ENCODE peak calls at places on chromosomes 5 and 9, in nine cellular contexts. One of them, this sample, is unnamed.

GRCh38 chr5:61999371-61999770 is 306.6 kb upstream of the KIF2A start:
- DNase-seq in colonic mucosa: no peak
- DNase-seq in cardiac fibroblast: no peak
- DNase-seq in activated CD8-positive, alpha-beta T cell treated with anti-CD3 and anti-CD28 coated beads for 36 hours: no peak
- DNase-seq in astrocyte of the spinal cord: no peak
- DNase-seq in GM10248: no peak
- DNase-seq in choroid plexus epithelial cell: no peak
- DNase-seq in CD4-positive, alpha-beta T cell: no peak
- DNase-seq in pancreas: no peak
- DNase-seq in this sample: no peak

GRCh38 chr9:136930014-136930413 is 14.5 kb downstream of the FBXW5 start:
- DNase-seq in activated CD8-positive, alpha-beta T cell treated with anti-CD3 and anti-CD28 coated beads for 36 hours: no peak
- DNase-seq in astrocyte of the spinal cord: no peak
- DNase-seq in cardiac fibroblast: no peak
- DNase-seq in colonic mucosa: no peak
- DNase-seq in GM10248: no peak
- DNase-seq in pancreas: no peak
- DNase-seq in choroid plexus epithelial cell: no peak
- DNase-seq in CD4-positive, alpha-beta T cell: no peak
- DNase-seq in this sample: no peak

GRCh38 chr5:55994502-55994997 is at the start of gene IL6ST:
- DNase-seq in activated CD8-positive, alpha-beta T cell treated with anti-CD3 and anti-CD28 coated beads for 36 hours: peak; percentile 55
- DNase-seq in pancreas: no peak
- DNase-seq in GM10248: no peak
- DNase-seq in CD4-positive, alpha-beta T cell: peak; percentile 36
- DNase-seq in cardiac fibroblast: peak; percentile 93
- DNase-seq in colonic mucosa: peak; percentile 69
- DNase-seq in astrocyte of the spinal cord: peak; percentile 56
- DNase-seq in choroid plexus epithelial cell: peak; percentile 78
- DNase-seq in this sample: peak; percentile 60

GRCh38 chr9:88590558-88591146 is 55.7 kb downstream of the NXNL2 start:
- DNase-seq in cardiac fibroblast: no peak
- DNase-seq in pancreas: no peak
- DNase-seq in colonic mucosa: no peak
- DNase-seq in GM10248: no peak
- DNase-seq in activated CD8-positive, alpha-beta T cell treated with anti-CD3 and anti-CD28 coated beads for 36 hours: peak; percentile 28
- DNase-seq in choroid plexus epithelial cell: no peak
- DNase-seq in astrocyte of the spinal cord: no peak
- DNase-seq in CD4-positive, alpha-beta T cell: no peak
- DNase-seq in this sample: no peak

GRCh38 chr9:96450613-96451544 is 910 bp downstream of the HABP4 start:
- DNase-seq in activated CD8-positive, alpha-beta T cell treated with anti-CD3 and anti-CD28 coated beads for 36 hours: peak; percentile 55
- DNase-seq in colonic mucosa: peak; percentile 37
- DNase-seq in cardiac fibroblast: peak; percentile 33
- DNase-seq in CD4-positive, alpha-beta T cell: peak; percentile 40
- DNase-seq in astrocyte of the spinal cord: peak; percentile 50
- DNase-seq in pancreas: peak; percentile 77
- DNase-seq in GM10248: peak; percentile 33
- DNase-seq in choroid plexus epithelial cell: peak; percentile 80
- DNase-seq in this sample: no peak

GRCh38 chr5:126864042-126864688 is 87.2 kb downstream of the LMNB1 start:
- DNase-seq in GM10248: no peak
- DNase-seq in activated CD8-positive, alpha-beta T cell treated with anti-CD3 and anti-CD28 coated beads for 36 hours: no peak
- DNase-seq in cardiac fibroblast: no peak
- DNase-seq in pancreas: no peak
- DNase-seq in colonic mucosa: no peak
- DNase-seq in astrocyte of the spinal cord: no peak
- DNase-seq in CD4-positive, alpha-beta T cell: no peak
- DNase-seq in choroid plexus epithelial cell: no peak
- DNase-seq in this sample: no peak

GRCh38 chr9:135530146-135530545 is 8.9 kb downstream of the LCN1 start:
- DNase-seq in pancreas: no peak
- DNase-seq in GM10248: no peak
- DNase-seq in activated CD8-positive, alpha-beta T cell treated with anti-CD3 and anti-CD28 coated beads for 36 hours: no peak
- DNase-seq in astrocyte of the spinal cord: no peak
- DNase-seq in choroid plexus epithelial cell: no peak
- DNase-seq in CD4-positive, alpha-beta T cell: no peak
- DNase-seq in cardiac fibroblast: no peak
- DNase-seq in colonic mucosa: no peak
- DNase-seq in this sample: no peak

GRCh38 chr5:67026278-67026677 is 170.3 kb downstream of the CD180 start:
- DNase-seq in activated CD8-positive, alpha-beta T cell treated with anti-CD3 and anti-CD28 coated beads for 36 hours: no peak
- DNase-seq in pancreas: no peak
- DNase-seq in GM10248: no peak
- DNase-seq in CD4-positive, alpha-beta T cell: no peak
- DNase-seq in cardiac fibroblast: no peak
- DNase-seq in choroid plexus epithelial cell: no peak
- DNase-seq in colonic mucosa: no peak
- DNase-seq in astrocyte of the spinal cord: no peak
- DNase-seq in this sample: no peak

GRCh38 chr5:98770911-98771322 is 2.5 kb upstream of the RGMB start:
- DNase-seq in cardiac fibroblast: peak; percentile 36
- DNase-seq in pancreas: no peak
- DNase-seq in colonic mucosa: no peak
- DNase-seq in GM10248: peak; percentile 34
- DNase-seq in activated CD8-positive, alpha-beta T cell treated with anti-CD3 and anti-CD28 coated beads for 36 hours: no peak
- DNase-seq in CD4-positive, alpha-beta T cell: no peak
- DNase-seq in choroid plexus epithelial cell: peak; percentile 53
- DNase-seq in astrocyte of the spinal cord: peak; percentile 73
- DNase-seq in this sample: no peak

GRCh38 chr5:67010684-67011409 is 185.8 kb downstream of the CD180 start:
- DNase-seq in cardiac fibroblast: peak; percentile 51
- DNase-seq in colonic mucosa: no peak
- DNase-seq in GM10248: no peak
- DNase-seq in astrocyte of the spinal cord: peak; percentile 87
- DNase-seq in pancreas: no peak
- DNase-seq in choroid plexus epithelial cell: no peak
- DNase-seq in activated CD8-positive, alpha-beta T cell treated with anti-CD3 and anti-CD28 coated beads for 36 hours: no peak
- DNase-seq in CD4-positive, alpha-beta T cell: no peak
- DNase-seq in this sample: peak; percentile 52

GRCh38 chr5:61299254-61299653 is 32.8 kb upstream of the ZSWIM6 start:
- DNase-seq in astrocyte of the spinal cord: peak; percentile 48
- DNase-seq in cardiac fibroblast: peak; percentile 52
- DNase-seq in activated CD8-positive, alpha-beta T cell treated with anti-CD3 and anti-CD28 coated beads for 36 hours: no peak
- DNase-seq in GM10248: no peak
- DNase-seq in colonic mucosa: no peak
- DNase-seq in pancreas: no peak
- DNase-seq in CD4-positive, alpha-beta T cell: no peak
- DNase-seq in choroid plexus epithelial cell: no peak
- DNase-seq in this sample: no peak

GRCh38 chr9:77498891-77499290 is 149.2 kb downstream of the GNA14 start:
- DNase-seq in pancreas: no peak
- DNase-seq in CD4-positive, alpha-beta T cell: no peak
- DNase-seq in astrocyte of the spinal cord: no peak
- DNase-seq in GM10248: no peak
- DNase-seq in colonic mucosa: no peak
- DNase-seq in activated CD8-positive, alpha-beta T cell treated with anti-CD3 and anti-CD28 coated beads for 36 hours: no peak
- DNase-seq in choroid plexus epithelial cell: no peak
- DNase-seq in cardiac fibroblast: peak; percentile 86
- DNase-seq in this sample: no peak

GRCh38 chr5:89471115-89471514 is 588.1 kb upstream of the MEF2C start:
- DNase-seq in astrocyte of the spinal cord: no peak
- DNase-seq in choroid plexus epithelial cell: no peak
- DNase-seq in pancreas: no peak
- DNase-seq in activated CD8-positive, alpha-beta T cell treated with anti-CD3 and anti-CD28 coated beads for 36 hours: no peak
- DNase-seq in cardiac fibroblast: no peak
- DNase-seq in CD4-positive, alpha-beta T cell: no peak
- DNase-seq in colonic mucosa: no peak
- DNase-seq in GM10248: no peak
- DNase-seq in this sample: no peak

GRCh38 chr5:41649659-41650058 is 139.3 kb upstream of the PLCXD3 start:
- DNase-seq in activated CD8-positive, alpha-beta T cell treated with anti-CD3 and anti-CD28 coated beads for 36 hours: no peak
- DNase-seq in colonic mucosa: no peak
- DNase-seq in astrocyte of the spinal cord: peak; percentile 87
- DNase-seq in pancreas: no peak
- DNase-seq in cardiac fibroblast: peak; percentile 43
- DNase-seq in GM10248: no peak
- DNase-seq in choroid plexus epithelial cell: peak; percentile 64
- DNase-seq in CD4-positive, alpha-beta T cell: no peak
- DNase-seq in this sample: peak; percentile 39

GRCh38 chr5:157518963-157519362 is 56.6 kb downstream of the ADAM19 start:
- DNase-seq in activated CD8-positive, alpha-beta T cell treated with anti-CD3 and anti-CD28 coated beads for 36 hours: peak; percentile 58
- DNase-seq in pancreas: no peak
- DNase-seq in choroid plexus epithelial cell: no peak
- DNase-seq in cardiac fibroblast: no peak
- DNase-seq in astrocyte of the spinal cord: no peak
- DNase-seq in CD4-positive, alpha-beta T cell: no peak
- DNase-seq in GM10248: peak; percentile 63
- DNase-seq in colonic mucosa: no peak
- DNase-seq in this sample: no peak

GRCh38 chr5:179762079-179762780 is 29.6 kb downstream of the MAML1 start:
- DNase-seq in cardiac fibroblast: peak; percentile 26
- DNase-seq in pancreas: no peak
- DNase-seq in CD4-positive, alpha-beta T cell: peak; percentile 10
- DNase-seq in colonic mucosa: peak; percentile 32
- DNase-seq in activated CD8-positive, alpha-beta T cell treated with anti-CD3 and anti-CD28 coated beads for 36 hours: peak; percentile 50
- DNase-seq in astrocyte of the spinal cord: no peak
- DNase-seq in choroid plexus epithelial cell: peak; percentile 40
- DNase-seq in GM10248: peak; percentile 48
- DNase-seq in this sample: peak; percentile 61

GRCh38 chr9:23842531-23843129 is 16.6 kb upstream of the ELAVL2 start:
- DNase-seq in astrocyte of the spinal cord: no peak
- DNase-seq in choroid plexus epithelial cell: no peak
- DNase-seq in cardiac fibroblast: no peak
- DNase-seq in activated CD8-positive, alpha-beta T cell treated with anti-CD3 and anti-CD28 coated beads for 36 hours: no peak
- DNase-seq in CD4-positive, alpha-beta T cell: no peak
- DNase-seq in GM10248: no peak
- DNase-seq in colonic mucosa: no peak
- DNase-seq in pancreas: no peak
- DNase-seq in this sample: no peak
- TF ChIP-seq CTCF in astrocyte of the spinal cord: peak; percentile 5
- TF ChIP-seq CTCF in choroid plexus epithelial cell: no peak
- TF ChIP-seq CTCF in cardiac fibroblast: no peak
- TF ChIP-seq CTCF in activated CD8-positive, alpha-beta T cell treated with anti-CD3 and anti-CD28 coated beads for 36 hours: no peak
- TF ChIP-seq CTCF in CD4-positive, alpha-beta T cell: no peak
- TF ChIP-seq CTCF in GM10248: no peak
- TF ChIP-seq CTCF in colonic mucosa: no peak
- TF ChIP-seq CTCF in pancreas: no peak
- TF ChIP-seq CTCF in this sample: no peak

DNA sequence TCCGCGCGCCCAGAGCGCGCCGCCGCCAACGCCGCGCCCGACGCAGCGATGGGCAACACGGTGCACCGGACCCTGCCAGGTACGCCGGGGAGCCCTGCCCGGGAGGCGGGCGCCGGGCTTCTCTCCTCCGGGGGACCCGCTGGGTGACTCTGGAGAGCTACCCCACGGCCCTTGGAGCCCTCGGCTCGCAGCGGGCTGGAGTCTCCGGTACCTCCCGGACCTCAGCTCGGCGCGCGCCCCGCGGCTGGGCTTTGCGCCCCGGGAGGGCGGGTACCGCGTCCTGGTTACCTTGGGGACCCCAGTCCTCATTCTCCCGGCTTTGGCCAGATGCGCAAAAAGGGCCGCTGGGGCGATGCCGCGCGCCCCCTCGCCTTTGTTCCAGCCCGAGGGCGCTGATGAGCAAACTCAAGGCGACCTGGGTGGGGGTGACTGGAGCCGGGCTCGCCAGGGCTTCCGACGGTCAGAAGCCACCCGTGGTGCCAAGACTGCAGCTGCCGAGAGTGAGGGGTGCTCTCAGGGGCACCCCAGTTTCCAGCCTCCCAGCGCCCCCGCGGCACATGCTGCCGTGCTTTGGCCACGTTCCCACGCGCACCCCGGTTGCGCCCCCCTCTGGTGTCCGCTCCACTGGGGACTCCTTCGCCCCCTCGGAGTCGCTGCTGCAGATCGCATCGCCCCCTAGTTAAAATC is 439 bp downstream of the NEURL1B start:
- DNase-seq in CD4-positive, alpha-beta T cell: no peak
- DNase-seq in astrocyte of the spinal cord: no peak
- DNase-seq in GM10248: no peak
- DNase-seq in pancreas: peak; percentile 82
- DNase-seq in cardiac fibroblast: no peak
- DNase-seq in colonic mucosa: no peak
- DNase-seq in activated CD8-positive, alpha-beta T cell treated with anti-CD3 and anti-CD28 coated beads for 36 hours: no peak
- DNase-seq in choroid plexus epithelial cell: no peak
- DNase-seq in this sample: no peak
- TF ChIP-seq CTCF in CD4-positive, alpha-beta T cell: no peak
- TF ChIP-seq CTCF in astrocyte of the spinal cord: peak; percentile 8
- TF ChIP-seq CTCF in GM10248: no peak
- TF ChIP-seq CTCF in pancreas: no peak
- TF ChIP-seq CTCF in cardiac fibroblast: no peak
- TF ChIP-seq CTCF in colonic mucosa: no peak
- TF ChIP-seq CTCF in activated CD8-positive, alpha-beta T cell treated with anti-CD3 and anti-CD28 coated beads for 36 hours: no peak
- TF ChIP-seq CTCF in choroid plexus epithelial cell: no peak
- TF ChIP-seq CTCF in this sample: peak; percentile 52

DNA sequence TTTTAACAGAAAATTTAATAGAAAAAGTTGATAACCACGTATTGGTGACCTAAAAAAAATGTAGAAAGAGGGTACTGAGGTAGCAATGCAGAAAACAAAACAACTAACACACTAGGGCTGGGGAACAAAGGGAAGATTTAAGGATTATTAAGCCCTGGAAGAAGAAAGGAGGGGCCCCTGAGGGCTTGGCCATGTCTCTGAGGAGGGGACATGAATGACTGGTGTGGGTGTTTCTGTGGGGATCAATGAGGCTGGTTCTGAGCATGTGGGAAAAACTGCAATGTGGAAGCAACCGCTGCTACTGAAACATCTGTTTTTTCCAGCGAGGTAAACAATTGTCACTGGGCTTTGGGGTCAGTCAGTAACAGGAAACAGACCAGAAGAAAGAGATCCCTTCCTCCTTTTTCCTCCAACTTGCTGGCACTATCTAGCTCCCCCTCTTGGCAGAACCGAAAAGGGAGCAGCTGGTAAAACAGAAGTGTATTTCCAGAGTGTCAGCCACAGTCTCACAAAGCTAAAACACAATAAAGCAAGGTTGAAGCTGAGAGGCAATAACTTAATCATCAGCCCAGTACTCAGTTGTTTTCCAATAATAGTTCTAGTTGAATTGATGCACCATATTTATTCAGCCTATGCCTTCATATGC is 48.3 kb downstream of the ATPSCKMT start:
- DNase-seq in choroid plexus epithelial cell: peak; percentile 35
- DNase-seq in cardiac fibroblast: peak; percentile 2
- DNase-seq in GM10248: no peak
- DNase-seq in colonic mucosa: no peak
- DNase-seq in activated CD8-positive, alpha-beta T cell treated with anti-CD3 and anti-CD28 coated beads for 36 hours: no peak
- DNase-seq in CD4-positive, alpha-beta T cell: no peak
- DNase-seq in pancreas: no peak
- DNase-seq in astrocyte of the spinal cord: no peak
- DNase-seq in this sample: no peak
- TF ChIP-seq CTCF in choroid plexus epithelial cell: peak; percentile 67
- TF ChIP-seq CTCF in cardiac fibroblast: peak; percentile 34
- TF ChIP-seq CTCF in GM10248: no peak
- TF ChIP-seq CTCF in colonic mucosa: no peak
- TF ChIP-seq CTCF in activated CD8-positive, alpha-beta T cell treated with anti-CD3 and anti-CD28 coated beads for 36 hours: peak; percentile 25
- TF ChIP-seq CTCF in CD4-positive, alpha-beta T cell: no peak
- TF ChIP-seq CTCF in pancreas: no peak
- TF ChIP-seq CTCF in astrocyte of the spinal cord: peak; percentile 43
- TF ChIP-seq CTCF in this sample: peak; percentile 67

DNA sequence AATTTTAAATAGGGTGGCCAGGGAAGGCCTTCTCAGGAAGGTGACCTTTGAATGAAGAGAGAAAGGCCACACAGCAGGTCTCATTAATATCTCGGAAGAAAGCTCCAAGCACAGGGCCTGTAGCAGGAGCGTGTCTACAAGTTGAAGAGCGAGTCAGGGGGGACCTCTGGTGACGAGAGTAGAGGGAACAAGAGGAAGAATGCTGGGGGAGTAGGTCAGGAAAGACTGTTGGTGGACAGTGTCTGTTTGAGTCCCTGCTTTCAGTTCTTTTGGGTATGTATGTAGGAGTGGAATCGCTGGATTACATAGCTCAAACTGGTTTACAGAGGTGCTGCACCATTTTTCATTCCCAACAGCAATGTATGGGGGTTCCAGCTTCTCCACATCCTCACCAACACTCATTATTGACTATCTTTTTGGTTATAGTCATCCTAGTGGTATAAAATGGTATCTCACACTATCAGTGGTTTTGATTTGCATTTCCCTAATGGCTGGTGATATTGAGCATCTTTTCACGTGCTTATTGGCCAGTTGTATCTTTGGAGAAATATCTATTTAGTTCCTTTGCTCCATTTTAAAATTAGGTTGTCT is 55.8 kb downstream of the NUP214 start:
- DNase-seq in GM10248: no peak
- DNase-seq in CD4-positive, alpha-beta T cell: no peak
- DNase-seq in activated CD8-positive, alpha-beta T cell treated with anti-CD3 and anti-CD28 coated beads for 36 hours: no peak
- DNase-seq in pancreas: no peak
- DNase-seq in choroid plexus epithelial cell: no peak
- DNase-seq in colonic mucosa: no peak
- DNase-seq in astrocyte of the spinal cord: no peak
- DNase-seq in cardiac fibroblast: no peak
- DNase-seq in this sample: no peak
- TF ChIP-seq CTCF in GM10248: no peak
- TF ChIP-seq CTCF in CD4-positive, alpha-beta T cell: no peak
- TF ChIP-seq CTCF in activated CD8-positive, alpha-beta T cell treated with anti-CD3 and anti-CD28 coated beads for 36 hours: peak; percentile 57
- TF ChIP-seq CTCF in pancreas: no peak
- TF ChIP-seq CTCF in choroid plexus epithelial cell: no peak
- TF ChIP-seq CTCF in colonic mucosa: no peak
- TF ChIP-seq CTCF in astrocyte of the spinal cord: peak; percentile 15
- TF ChIP-seq CTCF in cardiac fibroblast: no peak
- TF ChIP-seq CTCF in this sample: peak; percentile 68

This sample was measured in HFFc6.